ENCODE peak calls at places on chromosome 4, in five cellular contexts. R, D, P, Q and O are unnamed samples.

GRCh38 chr4:17273047-17273446 is 238.8 kb downstream of the QDPR start:
- DNase-seq in R (no peak), D (no peak), P (no peak), Q (no peak), O (no peak)

GRCh38 chr4:152965614-152966013 is 29.5 kb downstream of the FHDC1 start:
- DNase-seq in R (no peak), D (no peak), P (no peak), Q (no peak), O (no peak)

GRCh38 chr4:102036016-102036415 is 245.5 kb downstream of the BANK1 start:
- DNase-seq in R (peak), D (no peak), P (no peak), Q (no peak), O (no peak)

GRCh38 chr4:185004562-185005208 is 13.6 kb upstream of the HELT start:
- DNase-seq in R (no peak), D (peak), P (no peak), Q (peak), O (no peak)

GRCh38 chr4:176236909-176237308 is 32.1 kb downstream of the ASB5 start:
- DNase-seq in R (no peak), D (no peak), P (no peak), Q (no peak), O (no peak)

GRCh38 chr4:47340914-47341313 is 122.6 kb downstream of the COMMD8 start:
- DNase-seq in R (no peak), D (no peak), P (no peak), Q (no peak), O (no peak)

GRCh38 chr4:105128208-105128607 is 18.5 kb upstream of the TET2 start:
- DNase-seq in R (no peak), D (no peak), P (no peak), Q (no peak), O (no peak)

GRCh38 chr4:151184523-151185458 is 85.4 kb downstream of the RPS3A start:
- DNase-seq in R (no peak), D (no peak), P (no peak), Q (no peak), O (peak)

GRCh38 chr4:88674989-88675388 is 22.6 kb downstream of the NAP1L5 start:
- DNase-seq in R (peak), D (no peak), P (no peak), Q (no peak), O (peak)

GRCh38 chr4:113170115-113170817 is 120.8 kb downstream of the ANK2 start:
- DNase-seq in R (no peak), D (no peak), P (no peak), Q (no peak), O (no peak)

GRCh38 chr4:159155119-159155518 is 52.2 kb downstream of the RAPGEF2 start:
- DNase-seq in R (no peak), D (no peak), P (no peak), Q (no peak), O (no peak)

GRCh38 chr4:129570326-129570725 is 474.4 kb downstream of the C4orf33 start:
- DNase-seq in R (no peak), D (no peak), P (no peak), Q (no peak), O (no peak)

GRCh38 chr4:78693777-78694456 is 82.2 kb upstream of the BMP2K start:
- DNase-seq in R (no peak), D (no peak), P (no peak), Q (no peak), O (no peak)

GRCh38 chr4:180811556-180811955 is 1431.6 kb upstream of the TENM3 start:
- DNase-seq in R (no peak), D (no peak), P (no peak), Q (no peak), O (no peak)

GRCh38 chr4:153643406-153644016 is 40.6 kb upstream of the TLR2 start:
- DNase-seq in R (peak), D (no peak), P (no peak), Q (no peak), O (peak)

GRCh38 chr4:102735578-102735977 is 25.2 kb downstream of the MANBA start:
- DNase-seq in R (no peak), D (no peak), P (no peak), Q (no peak), O (no peak)

GRCh38 chr4:156377036-156377700 is 423.5 kb upstream of the CTSO start:
- DNase-seq in R (no peak), D (no peak), P (no peak), Q (no peak), O (peak)

GRCh38 chr4:3223346-3223745 is 25.6 kb upstream of the MSANTD1 start:
- DNase-seq in R (no peak), D (no peak), P (no peak), Q (peak), O (peak)

GRCh38 chr4:2269206-2269531 is 7.3 kb upstream of the MXD4 start:
- DNase-seq in R (no peak), D (no peak), P (no peak), Q (no peak), O (no peak)

GRCh38 chr4:168723020-168723419 is 226.2 kb downstream of the PALLD start:
- DNase-seq in R (no peak), D (no peak), P (peak), Q (no peak), O (peak)

GRCh38 chr4:133594246-133595207 is 445.4 kb downstream of the PCDH10 start:
- DNase-seq in R (no peak), D (no peak), P (no peak), Q (no peak), O (no peak)

GRCh38 chr4:54898163-54898562 is 227.2 kb downstream of the KDR start:
- DNase-seq in R (no peak), D (no peak), P (no peak), Q (no peak), O (no peak)

GRCh38 chr4:15130441-15130840 is 128.2 kb downstream of the CPEB2 start:
- DNase-seq in R (peak), D (peak), P (no peak), Q (no peak), O (no peak)